ENCODE peak calls at places on chromosomes 1 and 21, in nine cellular contexts. One of them, this sample, is unnamed.

GRCh38 chr1:206744683-206745082 is 25.9 kb upstream of the IL19 start:
- DNase-seq in brain microvascular endothelial cell: no peak
- DNase-seq in AG09309: no peak
- DNase-seq in fibroblast of the aortic adventitia: no peak
- DNase-seq in neural progenitor cell: no peak
- DNase-seq in stomach: no peak
- DNase-seq in PC-3: no peak
- DNase-seq in MM.1S: no peak
- DNase-seq in prostate gland: no peak
- DNase-seq in this sample: no peak

GRCh38 chr21:45010860-45011259 is 63.5 kb upstream of the ADARB1 start:
- DNase-seq in brain microvascular endothelial cell: no peak
- DNase-seq in AG09309: no peak
- DNase-seq in fibroblast of the aortic adventitia: no peak
- DNase-seq in neural progenitor cell: no peak
- DNase-seq in stomach: no peak
- DNase-seq in PC-3: no peak
- DNase-seq in MM.1S: no peak
- DNase-seq in prostate gland: no peak
- DNase-seq in this sample: no peak

GRCh38 chr21:31117046-31117916 is 79.0 kb upstream of the KRTAP19-8 start:
- DNase-seq in brain microvascular endothelial cell: peak
- DNase-seq in AG09309: peak
- DNase-seq in fibroblast of the aortic adventitia: peak
- DNase-seq in neural progenitor cell: no peak
- DNase-seq in stomach: no peak
- DNase-seq in PC-3: peak
- DNase-seq in MM.1S: no peak
- DNase-seq in prostate gland: no peak
- DNase-seq in this sample: peak

GRCh38 chr21:41066086-41066938 is 101.6 kb upstream of the BACE2 start:
- DNase-seq in brain microvascular endothelial cell: no peak
- DNase-seq in AG09309: no peak
- DNase-seq in fibroblast of the aortic adventitia: no peak
- DNase-seq in neural progenitor cell: no peak
- DNase-seq in stomach: peak
- DNase-seq in PC-3: no peak
- DNase-seq in MM.1S: no peak
- DNase-seq in prostate gland: no peak
- DNase-seq in this sample: no peak

GRCh38 chr1:155451199-155451598 is 111.4 kb downstream of the ASH1L start:
- DNase-seq in brain microvascular endothelial cell: no peak
- DNase-seq in AG09309: no peak
- DNase-seq in fibroblast of the aortic adventitia: no peak
- DNase-seq in neural progenitor cell: no peak
- DNase-seq in stomach: no peak
- DNase-seq in PC-3: no peak
- DNase-seq in MM.1S: no peak
- DNase-seq in prostate gland: no peak
- DNase-seq in this sample: no peak

GRCh38 chr21:14403681-14404318 is 20.9 kb upstream of the HSPA13 start:
- DNase-seq in brain microvascular endothelial cell: peak
- DNase-seq in AG09309: peak
- DNase-seq in fibroblast of the aortic adventitia: peak
- DNase-seq in neural progenitor cell: peak
- DNase-seq in stomach: no peak
- DNase-seq in PC-3: peak
- DNase-seq in MM.1S: peak
- DNase-seq in prostate gland: no peak
- DNase-seq in this sample: peak

GRCh38 chr1:171718216-171718615 is 23.6 kb downstream of the VAMP4 start:
- DNase-seq in brain microvascular endothelial cell: peak
- DNase-seq in AG09309: no peak
- DNase-seq in fibroblast of the aortic adventitia: peak
- DNase-seq in neural progenitor cell: no peak
- DNase-seq in stomach: no peak
- DNase-seq in PC-3: no peak
- DNase-seq in MM.1S: no peak
- DNase-seq in prostate gland: no peak
- DNase-seq in this sample: no peak

GRCh38 chr1:36654586-36654985 is 171.9 kb upstream of the CSF3R start:
- DNase-seq in brain microvascular endothelial cell: no peak
- DNase-seq in AG09309: no peak
- DNase-seq in fibroblast of the aortic adventitia: no peak
- DNase-seq in neural progenitor cell: no peak
- DNase-seq in stomach: no peak
- DNase-seq in PC-3: no peak
- DNase-seq in MM.1S: no peak
- DNase-seq in prostate gland: no peak
- DNase-seq in this sample: no peak

GRCh38 chr1:33433509-33434362 is 2.8 kb upstream of the PHC2 start:
- DNase-seq in brain microvascular endothelial cell: peak
- DNase-seq in AG09309: peak
- DNase-seq in fibroblast of the aortic adventitia: peak
- DNase-seq in neural progenitor cell: no peak
- DNase-seq in stomach: no peak
- DNase-seq in PC-3: peak
- DNase-seq in MM.1S: no peak
- DNase-seq in prostate gland: no peak
- DNase-seq in this sample: peak

GRCh38 chr1:244324176-244324883 is 127.4 kb downstream of the ADSS2 start:
- DNase-seq in brain microvascular endothelial cell: no peak
- DNase-seq in AG09309: no peak
- DNase-seq in fibroblast of the aortic adventitia: no peak
- DNase-seq in neural progenitor cell: no peak
- DNase-seq in stomach: no peak
- DNase-seq in PC-3: no peak
- DNase-seq in MM.1S: no peak
- DNase-seq in prostate gland: no peak
- DNase-seq in this sample: no peak

GRCh38 chr1:14946011-14946359 is 207.6 kb upstream of the TMEM51 start:
- DNase-seq in brain microvascular endothelial cell: no peak
- DNase-seq in AG09309: no peak
- DNase-seq in fibroblast of the aortic adventitia: no peak
- DNase-seq in neural progenitor cell: no peak
- DNase-seq in stomach: no peak
- DNase-seq in PC-3: no peak
- DNase-seq in MM.1S: no peak
- DNase-seq in prostate gland: no peak
- DNase-seq in this sample: no peak

GRCh38 chr1:97806996-97807395 is 113.8 kb downstream of the DPYD start:
- DNase-seq in brain microvascular endothelial cell: no peak
- DNase-seq in AG09309: no peak
- DNase-seq in fibroblast of the aortic adventitia: no peak
- DNase-seq in neural progenitor cell: no peak
- DNase-seq in stomach: no peak
- DNase-seq in PC-3: no peak
- DNase-seq in MM.1S: no peak
- DNase-seq in prostate gland: no peak
- DNase-seq in this sample: no peak

GRCh38 chr1:94258873-94259331 is 21.5 kb upstream of the ARHGAP29 start:
- DNase-seq in brain microvascular endothelial cell: peak
- DNase-seq in AG09309: peak
- DNase-seq in fibroblast of the aortic adventitia: peak
- DNase-seq in neural progenitor cell: no peak
- DNase-seq in stomach: no peak
- DNase-seq in PC-3: peak
- DNase-seq in MM.1S: no peak
- DNase-seq in prostate gland: peak
- DNase-seq in this sample: peak

GRCh38 chr1:94434339-94435092 is 16.3 kb downstream of the ABCD3 start:
- DNase-seq in brain microvascular endothelial cell: no peak
- DNase-seq in AG09309: no peak
- DNase-seq in fibroblast of the aortic adventitia: peak
- DNase-seq in neural progenitor cell: no peak
- DNase-seq in stomach: no peak
- DNase-seq in PC-3: no peak
- DNase-seq in MM.1S: no peak
- DNase-seq in prostate gland: no peak
- DNase-seq in this sample: peak

GRCh38 chr1:49331066-49331852 is 554.6 kb upstream of the BEND5 start:
- DNase-seq in brain microvascular endothelial cell: no peak
- DNase-seq in AG09309: no peak
- DNase-seq in fibroblast of the aortic adventitia: no peak
- DNase-seq in neural progenitor cell: no peak
- DNase-seq in stomach: no peak
- DNase-seq in PC-3: peak
- DNase-seq in MM.1S: no peak
- DNase-seq in prostate gland: no peak
- DNase-seq in this sample: no peak

GRCh38 chr1:218374401-218374848 is 29.3 kb downstream of the TGFB2 start:
- DNase-seq in brain microvascular endothelial cell: no peak
- DNase-seq in AG09309: no peak
- DNase-seq in fibroblast of the aortic adventitia: no peak
- DNase-seq in neural progenitor cell: no peak
- DNase-seq in stomach: no peak
- DNase-seq in PC-3: peak
- DNase-seq in MM.1S: no peak
- DNase-seq in prostate gland: no peak
- DNase-seq in this sample: no peak

GRCh38 chr1:218376722-218377121 is 31.6 kb downstream of the TGFB2 start:
- DNase-seq in brain microvascular endothelial cell: no peak
- DNase-seq in AG09309: no peak
- DNase-seq in fibroblast of the aortic adventitia: no peak
- DNase-seq in neural progenitor cell: no peak
- DNase-seq in stomach: no peak
- DNase-seq in PC-3: peak
- DNase-seq in MM.1S: no peak
- DNase-seq in prostate gland: no peak
- DNase-seq in this sample: no peak

GRCh38 chr1:218377143-218377660 is 32.1 kb downstream of the TGFB2 start:
- DNase-seq in brain microvascular endothelial cell: peak
- DNase-seq in AG09309: peak
- DNase-seq in fibroblast of the aortic adventitia: peak
- DNase-seq in neural progenitor cell: no peak
- DNase-seq in stomach: no peak
- DNase-seq in PC-3: peak
- DNase-seq in MM.1S: peak
- DNase-seq in prostate gland: peak
- DNase-seq in this sample: peak

GRCh38 chr1:218371927-218372672 is 27.0 kb downstream of the TGFB2 start:
- DNase-seq in brain microvascular endothelial cell: no peak
- DNase-seq in AG09309: no peak
- DNase-seq in fibroblast of the aortic adventitia: peak
- DNase-seq in neural progenitor cell: no peak
- DNase-seq in stomach: no peak
- DNase-seq in PC-3: no peak
- DNase-seq in MM.1S: no peak
- DNase-seq in prostate gland: no peak
- DNase-seq in this sample: peak

DNA sequence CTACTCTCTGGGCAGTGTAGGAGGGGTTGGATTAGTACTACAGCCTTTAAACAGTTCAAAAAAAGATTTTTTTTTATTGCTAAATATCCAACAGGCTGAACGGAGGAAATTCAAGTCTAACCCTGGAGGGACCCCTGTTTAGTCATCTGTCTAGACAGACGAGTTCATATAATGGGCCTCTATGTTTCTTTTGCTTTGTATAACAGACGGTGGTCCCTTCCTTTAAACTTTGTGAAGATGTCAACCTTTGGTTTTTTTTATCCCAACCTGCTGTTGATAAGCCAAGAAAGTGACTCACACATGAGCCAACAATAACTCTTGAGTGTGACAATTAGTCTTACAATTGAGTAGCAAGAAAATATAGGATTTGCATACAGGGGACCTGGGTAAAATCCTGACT is 29.8 kb downstream of the TGFB2 start:
- DNase-seq in brain microvascular endothelial cell: peak
- DNase-seq in AG09309: no peak
- DNase-seq in fibroblast of the aortic adventitia: peak
- DNase-seq in neural progenitor cell: no peak
- DNase-seq in stomach: no peak
- DNase-seq in PC-3: peak
- DNase-seq in MM.1S: no peak
- DNase-seq in prostate gland: no peak
- DNase-seq in this sample: peak
- H3K4me3 ChIP-seq in brain microvascular endothelial cell: no peak
- H3K4me3 ChIP-seq in AG09309: no peak
- H3K4me3 ChIP-seq in fibroblast of the aortic adventitia: no peak
- H3K4me3 ChIP-seq in neural progenitor cell: no peak
- H3K4me3 ChIP-seq in stomach: no peak
- H3K4me3 ChIP-seq in PC-3: peak
- H3K4me3 ChIP-seq in MM.1S: no peak
- H3K4me3 ChIP-seq in prostate gland: no peak
- H3K4me3 ChIP-seq in this sample: no peak

GRCh38 chr21:35048183-35048601 is 910 bp downstream of the RUNX1 start:
- DNase-seq in brain microvascular endothelial cell: no peak
- DNase-seq in AG09309: no peak
- DNase-seq in fibroblast of the aortic adventitia: no peak
- DNase-seq in neural progenitor cell: peak
- DNase-seq in stomach: no peak
- DNase-seq in PC-3: peak
- DNase-seq in MM.1S: peak
- DNase-seq in prostate gland: no peak
- DNase-seq in this sample: no peak
- TF ChIP-seq CTCF in brain microvascular endothelial cell: no peak
- TF ChIP-seq CTCF in AG09309: no peak
- TF ChIP-seq CTCF in fibroblast of the aortic adventitia: no peak
- TF ChIP-seq CTCF in neural progenitor cell: no peak
- TF ChIP-seq CTCF in stomach: no peak
- TF ChIP-seq CTCF in PC-3: no peak
- TF ChIP-seq CTCF in MM.1S: no peak
- TF ChIP-seq CTCF in prostate gland: no peak
- TF ChIP-seq CTCF in this sample: no peak

DNA sequence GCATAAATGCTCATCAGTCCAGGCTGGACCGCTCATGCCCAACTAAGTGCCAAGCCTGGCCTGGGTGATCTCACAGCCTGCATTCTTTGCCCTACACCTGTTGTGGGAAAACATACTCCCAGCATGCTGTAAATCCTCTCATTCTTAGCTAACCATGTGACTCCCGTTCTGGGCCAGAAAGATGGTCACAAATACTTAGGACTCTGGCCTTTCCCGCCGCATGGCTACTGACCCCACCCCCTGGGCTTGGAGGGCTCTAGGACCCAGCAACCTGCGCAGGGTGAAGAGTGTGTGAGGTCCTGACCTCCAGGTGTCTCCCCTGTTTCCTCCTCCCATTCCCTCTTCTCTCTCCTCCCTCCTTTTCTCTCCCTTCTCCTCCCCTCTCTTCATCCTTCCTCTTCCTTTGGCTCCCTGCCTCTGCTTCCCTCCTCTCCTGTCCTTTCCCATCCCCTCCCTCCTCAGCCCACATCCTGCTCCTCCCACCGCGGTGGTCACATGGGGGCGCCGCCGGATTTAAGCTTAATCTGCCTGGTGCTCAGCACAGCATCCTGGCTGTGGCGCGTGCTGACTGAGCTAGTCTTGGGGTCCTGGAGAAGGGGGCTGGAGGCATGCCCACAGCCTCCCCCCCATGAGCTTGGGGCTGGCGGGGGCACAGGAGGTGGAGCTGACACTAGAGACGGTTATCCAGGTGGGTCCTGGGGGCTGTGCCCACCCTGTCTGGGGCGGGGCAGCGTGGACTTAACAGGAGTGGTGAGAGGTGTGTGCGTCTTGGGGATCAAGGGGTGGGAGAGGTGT is at the start of gene CROCC:
- DNase-seq in brain microvascular endothelial cell: peak
- DNase-seq in AG09309: no peak
- DNase-seq in fibroblast of the aortic adventitia: no peak
- DNase-seq in neural progenitor cell: peak
- DNase-seq in stomach: no peak
- DNase-seq in PC-3: no peak
- DNase-seq in MM.1S: no peak
- DNase-seq in prostate gland: no peak
- DNase-seq in this sample: peak
- H3K4me3 ChIP-seq in brain microvascular endothelial cell: peak
- H3K4me3 ChIP-seq in AG09309: no peak
- H3K4me3 ChIP-seq in fibroblast of the aortic adventitia: no peak
- H3K4me3 ChIP-seq in neural progenitor cell: peak
- H3K4me3 ChIP-seq in stomach: no peak
- H3K4me3 ChIP-seq in PC-3: no peak
- H3K4me3 ChIP-seq in MM.1S: no peak
- H3K4me3 ChIP-seq in prostate gland: no peak
- H3K4me3 ChIP-seq in this sample: peak

GRCh38 chr1:54310439-54311328 is 95.5 kb downstream of the SSBP3 start:
- DNase-seq in brain microvascular endothelial cell: peak
- DNase-seq in AG09309: no peak
- DNase-seq in fibroblast of the aortic adventitia: peak
- DNase-seq in neural progenitor cell: peak
- DNase-seq in stomach: peak
- DNase-seq in PC-3: peak
- DNase-seq in MM.1S: no peak
- DNase-seq in prostate gland: no peak
- DNase-seq in this sample: peak
- TF ChIP-seq CTCF in brain microvascular endothelial cell: peak
- TF ChIP-seq CTCF in AG09309: peak
- TF ChIP-seq CTCF in fibroblast of the aortic adventitia: peak
- TF ChIP-seq CTCF in neural progenitor cell: peak
- TF ChIP-seq CTCF in stomach: peak
- TF ChIP-seq CTCF in PC-3: peak
- TF ChIP-seq CTCF in MM.1S: peak
- TF ChIP-seq CTCF in prostate gland: peak
- TF ChIP-seq CTCF in this sample: peak

This sample was measured in fibroblast of pulmonary artery.